ENCODE peak calls at places on chromosomes 13 and 19, in six cellular contexts. A, V, X, T, W and J are unnamed samples.

GRCh38 chr19:38836438-38837303 is 5.1 kb upstream of the ECH1 start:
- DNase-seq in A (no peak), W (no peak), V (no peak), T (no peak), X (no peak), J (no peak)

GRCh38 chr19:46609511-46610412 is 8.6 kb downstream of the CALM3 start:
- DNase-seq in V (no peak), X (no peak), T (no peak), A (no peak), W (no peak), J (no peak)

GRCh38 chr13:21670883-21671792 is at the start of gene FGF9:
- DNase-seq in V (peak), T (peak), W (peak), A (peak), X (peak), J (peak)

GRCh38 chr19:15241259-15241658 is 9.0 kb upstream of the EPHX3 start:
- DNase-seq in A (no peak), X (no peak), W (no peak), V (no peak), T (peak), J (no peak)

GRCh38 chr19:39413269-39413902 is 917 bp downstream of the PLEKHG2 start:
- DNase-seq in A (peak), W (peak), V (no peak), X (no peak), T (peak), J (peak)

GRCh38 chr13:97136418-97136817 is 85.7 kb upstream of the MBNL2 start:
- DNase-seq in T (no peak), W (no peak), V (no peak), X (no peak), A (no peak), J (no peak)

GRCh38 chr19:42555317-42555716 is 27.0 kb upstream of the CEACAM1 start:
- DNase-seq in X (peak), V (no peak), A (peak), W (no peak), T (no peak), J (no peak)

GRCh38 chr13:46663216-46663615 is 110.2 kb downstream of the LRCH1 start:
- DNase-seq in X (no peak), V (no peak), A (peak), T (no peak), W (no peak), J (peak)

GRCh38 chr13:96346846-96347367 is 257.0 kb downstream of the HS6ST3 start:
- DNase-seq in W (no peak), A (peak), V (no peak), X (no peak), T (no peak), J (no peak)

GRCh38 chr13:103044054-103044453 is 22.2 kb downstream of the SLC10A2 start:
- DNase-seq in A (no peak), T (no peak), V (no peak), W (no peak), X (no peak), J (no peak)

GRCh38 chr13:48161530-48162179 is 66.8 kb upstream of the MED4 start:
- DNase-seq in A (no peak), T (no peak), W (no peak), X (no peak), V (no peak), J (no peak)

GRCh38 chr13:48163066-48163465 is 68.2 kb upstream of the MED4 start:
- DNase-seq in T (no peak), V (no peak), W (no peak), A (no peak), X (no peak), J (no peak)

GRCh38 chr13:48160879-48161278 is 66.0 kb upstream of the MED4 start:
- DNase-seq in T (no peak), A (no peak), V (no peak), X (no peak), W (no peak), J (peak)

GRCh38 chr13:48159436-48160225 is 64.7 kb upstream of the MED4 start:
- DNase-seq in X (no peak), A (peak), W (no peak), T (no peak), V (no peak), J (peak)

GRCh38 chr13:48162182-48162581 is 67.3 kb upstream of the MED4 start:
- DNase-seq in W (no peak), T (no peak), X (no peak), A (no peak), V (no peak), J (no peak)
- H3K27ac ChIP-seq in W (no peak), T (no peak), X (no peak), A (no peak), V (no peak), J (no peak)

DNA sequence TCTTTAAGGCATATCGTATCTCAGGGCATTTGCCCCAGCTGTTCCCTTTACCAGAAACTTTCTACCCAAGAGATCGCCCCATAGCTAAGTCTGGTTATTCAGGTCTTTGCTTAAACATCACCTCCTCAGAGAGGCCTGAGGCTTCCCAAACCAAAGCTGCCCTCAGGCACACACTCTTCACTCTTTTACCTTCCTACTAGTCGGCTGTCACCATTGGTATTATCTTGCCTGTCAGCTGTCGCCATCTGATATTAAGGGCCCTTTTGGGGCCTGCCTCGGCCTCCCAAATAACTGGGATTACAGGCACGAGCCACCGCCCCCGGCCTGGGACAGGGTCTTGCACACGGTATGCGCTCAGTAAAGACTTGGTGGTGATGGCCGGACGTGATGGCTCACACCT is 1.0 kb downstream of the GADD45GIP1 start:
- DNase-seq in W (no peak), X (no peak), V (no peak), T (no peak), A (no peak), J (no peak)
- H2AK5ac ChIP-seq in W (no peak), X (no peak), V (peak), T (peak), A (no peak), J (no peak)

GRCh38 chr19:1074512-1075283 is 7.7 kb downstream of the ARHGAP45 start:
- DNase-seq in V (no peak), T (no peak), W (no peak), X (no peak), A (no peak), J (no peak)

GRCh38 chr19:1073956-1074511 is 7.1 kb downstream of the ARHGAP45 start:
- DNase-seq in A (no peak), W (no peak), V (no peak), X (no peak), T (no peak), J (no peak)

GRCh38 chr19:1070931-1071791 is 4.2 kb downstream of the ARHGAP45 start:
- DNase-seq in A (no peak), W (peak), V (no peak), X (peak), T (no peak), J (no peak)

GRCh38 chr19:1072371-1073015 is 5.5 kb downstream of the ARHGAP45 start:
- DNase-seq in T (no peak), W (no peak), V (no peak), X (no peak), A (no peak), J (no peak)

GRCh38 chr19:1073063-1073955 is 6.3 kb downstream of the ARHGAP45 start:
- DNase-seq in V (no peak), W (no peak), X (no peak), A (no peak), T (no peak), J (no peak)
- H3K27ac ChIP-seq in V (no peak), W (no peak), X (no peak), A (no peak), T (no peak), J (no peak)

GRCh38 chr13:85508683-85509329 is 290.4 kb downstream of the SLITRK6 start:
- DNase-seq in V (no peak), A (peak), W (peak), T (no peak), X (peak), J (no peak)
- H2AK5ac ChIP-seq in V (no peak), A (no peak), W (no peak), T (peak), X (no peak), J (no peak)

DNA sequence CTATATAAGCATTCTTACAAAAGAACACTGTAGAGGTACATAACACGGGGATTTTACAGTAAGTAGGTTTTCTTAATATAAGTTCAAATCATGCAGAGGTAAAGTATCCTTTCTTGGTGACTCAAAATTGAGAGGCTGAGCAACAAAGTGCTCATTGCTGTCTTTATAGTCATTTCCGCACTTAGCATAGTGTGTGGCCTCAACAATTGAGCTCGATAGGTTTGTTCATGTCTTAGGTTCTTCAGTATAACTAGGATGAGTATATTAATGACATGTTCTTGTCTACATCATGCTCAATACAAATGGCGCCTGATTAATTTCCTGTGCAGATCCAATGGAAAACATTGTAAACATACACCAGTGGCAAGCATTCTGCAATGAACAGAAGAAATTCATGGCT is 1.4 kb downstream of the WDFY2 start:
- DNase-seq in W (no peak), T (peak), V (no peak), A (no peak), X (no peak), J (peak)
- H3K27ac ChIP-seq in W (no peak), T (no peak), V (no peak), A (no peak), X (no peak), J (no peak)

DNA sequence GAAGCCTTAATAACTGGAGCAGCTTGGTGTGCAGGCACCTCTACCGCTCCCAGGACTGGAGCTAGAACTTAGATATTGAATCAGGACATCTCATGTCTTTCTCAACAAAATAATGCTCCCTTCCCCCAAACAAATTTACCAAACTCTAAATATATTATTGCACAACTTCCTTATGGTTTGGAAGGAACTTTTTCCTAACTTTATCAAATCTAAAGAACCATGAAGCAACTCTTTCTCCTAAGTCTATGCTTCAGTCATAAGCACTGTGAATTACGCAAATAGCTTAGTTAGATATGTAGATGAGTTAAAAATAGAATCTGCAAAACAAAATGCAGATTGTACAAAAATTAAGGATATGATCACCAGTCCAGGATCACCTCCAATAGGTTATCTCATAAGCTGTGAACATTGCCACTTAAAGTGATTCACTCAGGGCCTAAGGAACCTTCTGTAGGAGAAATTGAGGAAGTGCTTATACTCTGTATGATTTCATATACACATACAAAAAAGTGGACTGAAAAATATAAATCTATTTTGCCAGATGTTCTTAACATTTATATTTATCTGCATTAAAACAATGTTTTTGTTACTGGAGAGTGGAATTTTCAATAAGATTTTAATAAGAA is 20.4 kb upstream of the MAB21L1 start:
- DNase-seq in T (no peak), V (no peak), X (no peak), W (no peak), A (no peak), J (no peak)
- H2AK5ac ChIP-seq in T (no peak), V (no peak), X (no peak), W (no peak), A (no peak), J (no peak)